ENCODE peak calls at places on chromosome 1, in seven cellular contexts. F is stomach; W is aorta; X is epithelial cell of proximal tubule; C is T-helper 17 cell; N is stimulated activated CD4-positive, alpha-beta T cell treated with anti-CD3 and anti-CD28 coated beads, Interleukin-2, amount 100 ng/mL, for 24 hours; Y is neural crest cell. D is an unnamed sample.

GRCh38 chr1:193417945-193418744 is 231.7 kb upstream of the B3GALT2 start:
- DNase-seq in F (no peak), W (no peak), X (no peak), C (no peak), N (no peak), Y (no peak), D (no peak)

GRCh38 chr1:200896571-200897187 is 2.0 kb downstream of the INAVA start:
- DNase-seq in F (peak; percentile 78), W (no peak), X (peak; percentile 67), C (no peak), N (no peak), Y (no peak), D (no peak)

GRCh38 chr1:159929155-159930051 is 4.1 kb upstream of the TAGLN2 start:
- DNase-seq in F (peak; percentile 55), W (peak; percentile 77), X (no peak), C (no peak), N (no peak), Y (no peak), D (no peak)

GRCh38 chr1:36179220-36179600 is 23.2 kb downstream of the MAP7D1 start:
- DNase-seq in F (no peak), W (no peak), X (no peak), C (no peak), N (no peak), Y (no peak), D (no peak)

GRCh38 chr1:235078927-235079381 is 49.7 kb downstream of the TOMM20 start:
- DNase-seq in F (no peak), W (no peak), X (no peak), C (no peak), N (no peak), Y (no peak), D (no peak)

GRCh38 chr1:29711582-29712274 is 475.4 kb downstream of the PTPRU start:
- DNase-seq in F (no peak), W (no peak), X (peak; percentile 83), C (no peak), N (peak; percentile 32), Y (no peak), D (no peak)

GRCh38 chr1:223129229-223129851 is 13.7 kb downstream of the TLR5 start:
- DNase-seq in F (peak; percentile 72), W (peak; percentile 95), X (no peak), C (peak; percentile 61), N (peak; percentile 84), Y (peak; percentile 87), D (peak; percentile 87)

GRCh38 chr1:107874221-107874620 is 90.8 kb downstream of the VAV3 start:
- DNase-seq in F (no peak), W (no peak), X (no peak), C (no peak), N (no peak), Y (no peak), D (no peak)

GRCh38 chr1:3323021-3323790 is 131.3 kb upstream of the ARHGEF16 start:
- DNase-seq in F (peak; percentile 80), W (no peak), X (no peak), C (no peak), N (no peak), Y (no peak), D (no peak)